ENCODE peak calls at places on chromosome 5, in four cellular contexts. D is GM23338; P is activated T-cell treated with anti-CD3 and anti-CD28 coated beads, Interleukin-2, amount 50 U/mL, for 72 hours; I is upper lobe of right lung. J is an unnamed sample.
A peak's percentile ranks its signal among the peaks of the same experiment; 100 is the strongest.

GRCh38 chr5:103532116-103532734 is 30.4 kb downstream of the NUDT12 start:
- DNase-seq in I (no peak), D (no peak), P (no peak), J (no peak)

GRCh38 chr5:134595458-134595838 is 37.2 kb downstream of the SAR1B start:
- DNase-seq in P (no peak), I (no peak), D (no peak), J (no peak)

GRCh38 chr5:72723584-72723983 is 92.9 kb upstream of the TNPO1 start:
- DNase-seq in I (no peak), P (no peak), D (no peak), J (no peak)

GRCh38 chr5:117594165-117594564 is 1019.5 kb upstream of the SEMA6A start:
- DNase-seq in P (no peak), I (no peak), D (no peak), J (no peak)

GRCh38 chr5:57338068-57338848 is 144.4 kb downstream of the ACTBL2 start:
- DNase-seq in D (peak; percentile 82), P (peak; percentile 8), I (no peak), J (no peak)

GRCh38 chr5:145407300-145408047 is 427.7 kb downstream of the PRELID2 start:
- DNase-seq in D (no peak), P (no peak), I (no peak), J (no peak)

GRCh38 chr5:88081877-88082276 is 186.8 kb downstream of the TMEM161B start:
- DNase-seq in I (no peak), P (no peak), D (no peak), J (no peak)

GRCh38 chr5:97980291-97980690 is 793.2 kb upstream of the RGMB start:
- DNase-seq in I (no peak), P (no peak), D (no peak), J (no peak)

GRCh38 chr5:62974623-62975022 is 396.0 kb downstream of the LRRC70 start:
- DNase-seq in P (no peak), I (no peak), D (no peak), J (no peak)

GRCh38 chr5:173395257-173395932 is 67.2 kb upstream of the STC2 start:
- DNase-seq in D (peak; percentile 38), I (no peak), P (no peak), J (no peak)

GRCh38 chr5:179819296-179820126 is 1.2 kb upstream of the SQSTM1 start:
- DNase-seq in I (peak; percentile 90), P (peak; percentile 65), D (peak; percentile 73), J (peak; percentile 90)

GRCh38 chr5:134626369-134627014 is 6.1 kb downstream of the SAR1B start:
- DNase-seq in I (no peak), P (no peak), D (no peak), J (no peak)

GRCh38 chr5:137328418-137328937 is 170.6 kb downstream of the SPOCK1 start:
- DNase-seq in D (no peak), P (no peak), I (no peak), J (peak; percentile 67)

GRCh38 chr5:96080557-96080956 is 118.9 kb upstream of the ELL2 start:
- DNase-seq in I (no peak), P (peak; percentile 30), D (no peak), J (no peak)

GRCh38 chr5:102295534-102296228 is 403 bp downstream of the SLCO4C1 start:
- DNase-seq in P (peak; percentile 2), D (peak; percentile 81), I (peak; percentile 67), J (no peak)

GRCh38 chr5:89988998-89989690 is 420.4 kb downstream of the CETN3 start:
- DNase-seq in I (no peak), D (no peak), P (no peak), J (peak; percentile 56)

GRCh38 chr5:132427285-132428146 is 58.0 kb downstream of the SLC22A5 start:
- DNase-seq in I (peak; percentile 76), P (peak; percentile 78), D (no peak), J (peak; percentile 86)

GRCh38 chr5:671459-672328 is 21.5 kb downstream of the TPPP start:
- DNase-seq in I (peak; percentile 87), D (peak; percentile 87), P (peak; percentile 77), J (peak; percentile 84)

GRCh38 chr5:111697215-111697614 is 59.8 kb downstream of the NREP start:
- DNase-seq in P (no peak), D (no peak), I (no peak), J (no peak)

GRCh38 chr5:149837680-149838269 is 106.8 kb downstream of the PDE6A start:
- DNase-seq in P (peak; percentile 19), D (peak; percentile 91), I (no peak), J (no peak)

GRCh38 chr5:81232449-81233079 is 558 bp upstream of the CKMT2 start:
- DNase-seq in P (no peak), I (no peak), D (no peak), J (peak; percentile 91)

GRCh38 chr5:132500931-132501628 is 10.5 kb upstream of the IRF1 start:
- DNase-seq in D (peak; percentile 82), P (peak; percentile 80), I (peak; percentile 77), J (no peak)

GRCh38 chr5:169225830-169226356 is 75.0 kb downstream of the SLIT3 start:
- DNase-seq in I (no peak), P (no peak), D (no peak), J (no peak)

GRCh38 chr5:124774002-124774318 is 27.5 kb upstream of the ZNF608 start:
- DNase-seq in D (no peak), P (no peak), I (no peak), J (no peak)

GRCh38 chr5:172353271-172353807 is 69.8 kb upstream of the UBTD2 start:
- DNase-seq in I (no peak), D (no peak), P (no peak), J (no peak)

GRCh38 chr5:133562554-133562953 is 49.8 kb downstream of the FSTL4 start:
- DNase-seq in D (no peak), P (no peak), I (no peak), J (no peak)

GRCh38 chr5:135139397-135140134 is 105.5 kb upstream of the PITX1 start:
- DNase-seq in P (no peak), I (no peak), D (no peak), J (peak; percentile 22)

GRCh38 chr5:14108170-14108996 is 34.8 kb upstream of the TRIO start:
- DNase-seq in I (no peak), P (peak; percentile 29), D (peak; percentile 92), J (no peak)